ENCODE peak calls at places on chromosomes 7 and 10, in seven cellular contexts. B is esophagus squamous epithelium, H is BE2C, P is psoas muscle, S is pancreas, C is RWPE2, I is upper lobe of right lung. T is an unnamed sample.

GRCh38 chr10:114367676-114368391 is 36.5 kb downstream of the AFAP1L2 start:
- DNase-seq in P (no peak), I (no peak), S (no peak), B (no peak), H (peak; percentile 32), C (no peak), T (no peak)

GRCh38 chr10:78162867-78163266 is 129.2 kb downstream of the RPS24 start:
- DNase-seq in S (no peak), B (no peak), P (no peak), H (no peak), I (no peak), C (no peak), T (no peak)

GRCh38 chr10:99850767-99851127 is 68.3 kb downstream of the ABCC2 start:
- DNase-seq in C (no peak), B (no peak), P (no peak), S (no peak), I (no peak), H (no peak), T (no peak)

GRCh38 chr10:23437987-23438546 is 808 bp upstream of the OTUD1 start:
- DNase-seq in S (no peak), B (no peak), C (no peak), I (no peak), H (no peak), P (peak; percentile 19), T (no peak)

GRCh38 chr10:118835682-118836326 is 81.0 kb upstream of the CACUL1 start:
- DNase-seq in I (no peak), P (no peak), H (peak; percentile 86), S (peak; percentile 65), C (peak; percentile 96), B (no peak), T (no peak)

GRCh38 chr7:47739901-47740300 is 158.0 kb upstream of the TNS3 start:
- DNase-seq in S (no peak), P (no peak), C (no peak), B (no peak), I (no peak), H (no peak), T (no peak)

GRCh38 chr7:116781584-116781983 is 80.8 kb upstream of the CAPZA2 start:
- DNase-seq in C (no peak), H (no peak), P (no peak), I (no peak), S (no peak), B (no peak), T (no peak)

GRCh38 chr7:40763319-40764287 is 628.8 kb downstream of the SUGCT start:
- DNase-seq in B (no peak), I (no peak), C (no peak), P (no peak), S (no peak), H (no peak), T (no peak)

GRCh38 chr7:8387551-8388256 is 45.7 kb upstream of the NXPH1 start:
- DNase-seq in H (no peak), C (no peak), S (no peak), P (no peak), I (no peak), B (no peak), T (no peak)

GRCh38 chr7:105345725-105346124 is 43.0 kb downstream of the SRPK2 start:
- DNase-seq in B (no peak), H (no peak), I (no peak), P (no peak), S (no peak), C (no peak), T (no peak)

GRCh38 chr10:107880185-107880584 is 715.7 kb upstream of the SORCS1 start:
- DNase-seq in B (no peak), H (no peak), C (no peak), P (no peak), S (no peak), I (no peak), T (no peak)

GRCh38 chr7:108570146-108570755 is 577 bp downstream of the DNAJB9 start:
- DNase-seq in P (peak; percentile 29), B (no peak), S (peak; percentile 58), C (no peak), H (peak; percentile 43), I (peak; percentile 73), T (peak; percentile 50)

GRCh38 chr7:55245271-55245723 is 119.8 kb upstream of the LANCL2 start:
- DNase-seq in C (no peak), B (no peak), H (no peak), P (no peak), S (no peak), I (no peak), T (no peak)

GRCh38 chr10:132626761-132627735 is 89.5 kb downstream of the INPP5A start:
- DNase-seq in C (peak; percentile 47), S (no peak), B (no peak), H (no peak), P (no peak), I (peak; percentile 61), T (no peak)

GRCh38 chr10:116766241-116767198 is 24.2 kb upstream of the HSPA12A start:
- DNase-seq in C (no peak), S (no peak), P (no peak), I (peak; percentile 20), H (no peak), B (no peak), T (peak; percentile 57)
- H3K27me3 ChIP-seq in C (no peaks in the 10 kb centered on the region), S (no peaks in the 10 kb centered on the region), P (no peaks in the 10 kb centered on the region), I (no peaks in the 10 kb centered on the region), H (no peaks in the 10 kb centered on the region), B (peaks cover 19% of the 10 kb centered on the region), T (no peaks in the 10 kb centered on the region)

GRCh38 chr7:134802762-134803161 is 23.3 kb downstream of the CALD1 start:
- DNase-seq in H (no peak), P (no peak), I (no peak), S (no peak), C (no peak), B (no peak), T (no peak)
- H3K4me3 ChIP-seq in H (no peak overlapping the region), P (no peak overlapping the region), I (no peak overlapping the region), S (no peak overlapping the region), C (no peak overlapping the region), B (no peak overlapping the region), T (no peak overlapping the region)

DNA sequence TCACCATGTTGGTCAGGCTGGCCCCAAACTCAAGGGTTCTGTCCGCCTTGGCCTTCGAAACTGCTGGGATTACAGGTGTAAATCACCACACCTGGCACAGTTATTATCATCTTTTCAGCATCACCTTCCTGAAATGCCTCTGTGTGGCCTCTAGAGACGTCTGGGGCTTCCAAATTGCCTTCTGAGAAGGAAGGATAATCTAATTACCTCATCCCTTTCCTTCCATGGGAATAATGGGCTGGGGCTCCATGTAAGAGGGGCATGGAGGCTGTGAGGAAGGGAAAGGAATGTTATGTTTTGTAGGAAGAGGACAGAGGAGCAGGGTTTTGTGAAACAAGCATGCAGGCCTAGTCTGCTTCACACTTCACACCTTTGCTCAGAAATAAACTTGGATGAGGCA is 22.2 kb upstream of the PODXL start:
- DNase-seq in B (no peak), S (no peak), H (no peak), C (no peak), I (no peak), P (no peak), T (peak; percentile 38)
- H3K27me3 ChIP-seq in B (no peaks in the 10 kb centered on the region), S (no peaks in the 10 kb centered on the region), H (no peaks in the 10 kb centered on the region), C (no peaks in the 10 kb centered on the region), I (no peaks in the 10 kb centered on the region), P (no peaks in the 10 kb centered on the region), T (no peaks in the 10 kb centered on the region)

GRCh38 chr7:101138149-101138870 is 11.4 kb downstream of the SERPINE1 start:
- DNase-seq in B (peak; percentile 20), S (peak; percentile 67), I (peak; percentile 84), H (peak; percentile 93), P (peak; percentile 88), C (peak; percentile 93), T (peak; percentile 85)
- H3K4me3 ChIP-seq in B (peak overlapping the region; percentile 13), S (no peak overlapping the region), I (no peak overlapping the region), H (peak overlapping the region; percentile 54), P (peak overlapping the region; percentile 28), C (no peak overlapping the region), T (no peak overlapping the region)

DNA sequence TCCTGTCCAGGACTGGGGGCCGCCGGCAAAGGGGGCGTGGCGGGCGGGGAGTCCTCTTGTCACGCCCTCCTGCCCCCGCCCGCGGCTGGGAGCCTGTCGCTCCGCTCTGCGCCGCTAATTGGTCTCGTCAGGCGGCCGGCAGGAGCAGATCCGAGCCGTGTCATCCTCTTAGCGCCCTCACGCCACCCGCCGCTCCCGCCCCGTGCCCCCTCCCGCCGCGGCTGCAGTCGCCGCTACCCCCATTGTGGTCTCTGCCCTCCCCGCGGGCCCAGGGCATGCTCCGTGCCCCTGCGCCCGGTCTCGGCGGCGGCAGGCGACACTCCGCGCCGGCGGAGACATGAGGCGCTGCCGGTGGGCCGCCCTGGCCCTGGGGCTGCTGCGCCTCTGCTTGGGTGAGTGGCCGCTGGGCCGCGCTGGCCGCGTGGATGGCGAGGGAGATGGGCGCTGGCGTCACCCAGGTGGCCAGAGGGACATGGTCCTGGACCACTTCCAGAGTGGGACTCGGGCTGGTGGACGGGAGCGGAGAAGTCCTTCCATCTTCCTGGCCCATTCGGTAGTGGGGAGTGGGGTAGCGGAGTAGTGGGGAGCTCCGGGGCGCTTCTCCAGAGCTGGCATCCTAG is at the start of gene CDHR1:
- DNase-seq in H (peak; percentile 55), B (no peak), P (no peak), C (peak; percentile 59), S (no peak), I (peak; percentile 70), T (peak; percentile 94)
- H3K27me3 ChIP-seq in H (peaks cover 4% of the 10 kb centered on the region), B (peaks cover 35% of the 10 kb centered on the region), P (no peaks in the 10 kb centered on the region), C (peaks cover 18% of the 10 kb centered on the region), S (no peaks in the 10 kb centered on the region), I (peaks cover 44% of the 10 kb centered on the region), T (peaks cover 45% of the 10 kb centered on the region)

T was measured in H7.